ENCODE peak calls at places on chromosome X, in seven cellular contexts. Y is psoas muscle, K is mucosa of descending colon, V is Peyer's patch, N is tibial nerve, I is uterus, P is suprapubic skin. Z is an unnamed sample. For H3K36me3, the result is how much of the 10 kb centered on the place peaks cover.

GRCh38 chrX:23756165-23756564 is 13.1 kb upstream of the ACOT9 start:
- DNase-seq in Y (peak), K (no peak), V (no peak), N (peak), I (peak), P (no peak), Z (no peak)

GRCh38 chrX:74422576-74423288 is 1.4 kb downstream of the SLC16A2 start:
- DNase-seq in Y (peak), K (peak), V (peak), N (no peak), I (peak), P (peak), Z (peak)

GRCh38 chrX:39814391-39814790 is 283.4 kb downstream of the BCOR start:
- DNase-seq in Y (peak), K (no peak), V (no peak), N (peak), I (no peak), P (no peak), Z (no peak)

GRCh38 chrX:102959471-102959870 is 22.4 kb downstream of the RAB40AL start:
- DNase-seq in Y (no peak), K (no peak), V (no peak), N (no peak), I (no peak), P (no peak), Z (no peak)

GRCh38 chrX:42686706-42687105 is 91.3 kb downstream of the PPP1R2C start:
- DNase-seq in Y (no peak), K (no peak), V (no peak), N (no peak), I (no peak), P (no peak), Z (no peak)

GRCh38 chrX:112837531-112837930 is 3.1 kb downstream of the AMOT start:
- DNase-seq in Y (no peak), K (no peak), V (no peak), N (no peak), I (no peak), P (no peak), Z (no peak)

GRCh38 chrX:56762220-56762619 is 33.2 kb downstream of the NBDY start:
- DNase-seq in Y (no peak), K (no peak), V (no peak), N (no peak), I (no peak), P (no peak), Z (no peak)

GRCh38 chrX:7083021-7083420 is 64.5 kb upstream of the STS start:
- DNase-seq in Y (no peak), K (no peak), V (no peak), N (no peak), I (no peak), P (no peak), Z (no peak)

GRCh38 chrX:989959-990510 is 222.4 kb downstream of the CRLF2 start:
- DNase-seq in Y (peak), K (peak), V (no peak), N (peak), I (peak), P (peak), Z (peak)

GRCh38 chrX:39487166-39488006 is 610.4 kb downstream of the BCOR start:
- DNase-seq in Y (no peak), K (no peak), V (no peak), N (no peak), I (no peak), P (no peak), Z (no peak)

GRCh38 chrX:104922206-104922621 is 298.3 kb downstream of the TEX13A start:
- DNase-seq in Y (peak), K (no peak), V (peak), N (peak), I (peak), P (peak), Z (no peak)

GRCh38 chrX:118502121-118502794 is 6.6 kb downstream of the DOCK11 start:
- DNase-seq in Y (no peak), K (no peak), V (no peak), N (no peak), I (no peak), P (no peak), Z (no peak)

GRCh38 chrX:29659911-29660310 is 555.5 kb upstream of the MAGEB2 start:
- DNase-seq in Y (no peak), K (no peak), V (no peak), N (no peak), I (no peak), P (no peak), Z (no peak)

GRCh38 chrX:116657071-116657470 is 194.3 kb upstream of the CT83 start:
- DNase-seq in Y (no peak), K (no peak), V (no peak), N (no peak), I (no peak), P (no peak), Z (no peak)

GRCh38 chrX:83658731-83659130 is 150.6 kb downstream of the POU3F4 start:
- DNase-seq in Y (no peak), K (no peak), V (no peak), N (no peak), I (no peak), P (no peak), Z (no peak)

GRCh38 chrX:154531626-154532025 is 15.0 kb downstream of the G6PD start:
- DNase-seq in Y (no peak), K (no peak), V (no peak), N (no peak), I (no peak), P (no peak), Z (no peak)

GRCh38 chrX:96752776-96753175 is 68.1 kb downstream of the DIAPH2 start:
- DNase-seq in Y (no peak), K (no peak), V (no peak), N (no peak), I (no peak), P (no peak), Z (no peak)

GRCh38 chrX:1316527-1316926 is 20.1 kb upstream of the IL3RA start:
- DNase-seq in Y (peak), K (peak), V (no peak), N (peak), I (no peak), P (peak), Z (no peak)

GRCh38 chrX:46903458-46904242 is 8.6 kb upstream of the JADE3 start:
- DNase-seq in Y (peak), K (peak), V (peak), N (peak), I (peak), P (peak), Z (peak)

GRCh38 chrX:55161581-55161980 is 58.6 kb upstream of the PAGE5 start:
- DNase-seq in Y (no peak), K (no peak), V (no peak), N (no peak), I (no peak), P (no peak), Z (no peak)

GRCh38 chrX:19739683-19740082 is 147.7 kb downstream of the SH3KBP1 start:
- DNase-seq in Y (peak), K (no peak), V (peak), N (peak), I (peak), P (no peak), Z (no peak)

GRCh38 chrX:27815209-27815608 is 7.4 kb downstream of the MAGEB10 start:
- DNase-seq in Y (no peak), K (no peak), V (no peak), N (no peak), I (no peak), P (no peak), Z (no peak)

GRCh38 chrX:153974003-153974725 is 1.6 kb downstream of the TMEM187 start:
- DNase-seq in Y (peak), K (peak), V (peak), N (no peak), I (no peak), P (no peak), Z (no peak)

GRCh38 chrX:137565921-137566745 is at the start of gene ZIC3:
- DNase-seq in Y (peak), K (no peak), V (no peak), N (peak), I (peak), P (no peak), Z (no peak)

GRCh38 chrX:74902806-74903205 is 22.4 kb downstream of the NEXMIF start:
- DNase-seq in Y (no peak), K (no peak), V (no peak), N (no peak), I (no peak), P (no peak), Z (no peak)

GRCh38 chrX:38109042-38109904 is 102.9 kb downstream of the SYTL5 start:
- DNase-seq in Y (no peak), K (no peak), V (no peak), N (no peak), I (no peak), P (no peak), Z (no peak)

GRCh38 chrX:56233100-56233499 is 944 bp downstream of the KLF8 start:
- DNase-seq in Y (peak), K (no peak), V (no peak), N (peak), I (peak), P (no peak), Z (no peak)

GRCh38 chrX:17967888-17968287 is 106.8 kb upstream of the RAI2 start:
- DNase-seq in Y (no peak), K (no peak), V (no peak), N (no peak), I (no peak), P (no peak), Z (no peak)

GRCh38 chrX:103607385-103608304 is at the start of gene TCEAL3:
- DNase-seq in Y (peak), K (peak), V (peak), N (peak), I (peak), P (peak), Z (peak)

GRCh38 chrX:2967584-2967983 is 38.4 kb upstream of the ARSD start:
- DNase-seq in Y (no peak), K (no peak), V (no peak), N (no peak), I (no peak), P (no peak), Z (no peak)

GRCh38 chrX:36198575-36198974 is 279.0 kb downstream of the CFAP47 start:
- DNase-seq in Y (no peak), K (no peak), V (no peak), N (no peak), I (no peak), P (no peak), Z (no peak)

GRCh38 chrX:53558646-53559045 is 124.5 kb upstream of the HSD17B10 start:
- DNase-seq in Y (no peak), K (no peak), V (no peak), N (no peak), I (no peak), P (no peak), Z (no peak)

GRCh38 chrX:53556868-53557267 is 122.7 kb upstream of the HSD17B10 start:
- DNase-seq in Y (no peak), K (no peak), V (no peak), N (no peak), I (no peak), P (no peak), Z (no peak)

GRCh38 chrX:53563324-53563723 is 123.2 kb downstream of the HUWE1 start:
- DNase-seq in Y (no peak), K (no peak), V (no peak), N (no peak), I (no peak), P (no peak), Z (no peak)

GRCh38 chrX:53561912-53562311 is 124.6 kb downstream of the HUWE1 start:
- DNase-seq in Y (no peak), K (no peak), V (no peak), N (no peak), I (no peak), P (no peak), Z (no peak)
- H3K36me3 ChIP-seq in Y (under half), K (under half), V (under half), N (under half), I (under half), P (half or more), Z (under half)

GRCh38 chrX:123976671-123977316 is 15.3 kb downstream of the STAG2 start:
- DNase-seq in Y (no peak), K (no peak), V (no peak), N (no peak), I (no peak), P (no peak), Z (no peak)
- TF ChIP-seq CTCF in Y (peak), K (no peak), V (peak), N (no peak), I (no peak), P (no peak), Z (no peak)

GRCh38 chrX:15016051-15016450 is 142.8 kb downstream of the MOSPD2 start:
- DNase-seq in Y (no peak), K (no peak), V (no peak), N (no peak), I (no peak), P (no peak), Z (no peak)
- H3K4me3 ChIP-seq in Y (no peak), K (no peak), V (no peak), N (no peak), I (no peak), P (no peak), Z (no peak)

DNA sequence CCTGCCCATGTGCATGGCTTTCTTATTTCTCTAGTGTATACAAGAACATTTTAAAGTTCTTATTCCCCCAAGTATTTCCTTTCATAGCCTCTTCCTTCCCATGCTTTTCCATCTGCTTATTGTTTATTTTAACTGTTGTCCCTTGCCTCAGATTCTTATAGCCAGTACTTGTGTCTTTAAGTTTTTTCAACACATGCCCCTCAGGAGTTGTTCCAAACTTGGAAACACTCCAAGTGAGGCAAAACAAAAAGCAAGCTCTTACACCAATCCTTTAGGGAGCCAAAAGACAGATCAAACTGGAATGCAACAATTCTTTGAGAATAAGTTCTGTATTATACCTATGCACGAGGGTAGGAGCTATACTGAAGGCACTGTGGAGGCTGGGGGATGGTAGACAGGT is 222.0 kb upstream of the STK26 start:
- DNase-seq in Y (no peak), K (no peak), V (no peak), N (no peak), I (no peak), P (no peak), Z (no peak)
- H3K36me3 ChIP-seq in Y (under half), K (under half), V (under half), N (under half), I (under half), P (under half), Z (under half)

GRCh38 chrX:120517936-120518335 is 42.8 kb downstream of the CUL4B start:
- DNase-seq in Y (no peak), K (no peak), V (no peak), N (no peak), I (no peak), P (no peak), Z (no peak)

GRCh38 chrX:120522820-120523219 is 37.9 kb downstream of the CUL4B start:
- DNase-seq in Y (no peak), K (no peak), V (no peak), N (no peak), I (no peak), P (no peak), Z (no peak)
- TF ChIP-seq CTCF in Y (no peak), K (no peak), V (no peak), N (no peak), I (no peak), P (no peak), Z (no peak)

DNA sequence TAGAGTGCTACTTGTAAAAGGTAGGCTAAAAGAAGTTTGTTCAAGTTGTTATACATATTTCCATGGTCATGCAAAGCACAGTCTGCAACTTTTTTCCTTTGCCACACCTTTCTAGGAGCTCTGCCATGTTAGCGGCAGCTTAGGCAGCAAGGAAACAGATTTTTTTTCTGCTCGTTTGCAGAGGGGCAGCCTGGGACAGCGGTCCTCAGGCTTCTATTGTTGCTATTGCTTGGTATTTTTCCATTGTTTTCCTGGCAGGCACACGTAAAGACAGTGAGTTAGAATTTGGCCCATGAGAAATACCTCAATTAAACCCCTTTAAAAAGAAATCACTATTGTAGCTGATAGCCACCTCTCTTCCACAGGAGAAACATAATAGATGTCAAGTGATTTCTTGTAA is 391.4 kb downstream of the SH2D1A start:
- DNase-seq in Y (no peak), K (no peak), V (no peak), N (no peak), I (no peak), P (no peak), Z (no peak)
- H3K4me3 ChIP-seq in Y (no peak), K (no peak), V (no peak), N (no peak), I (no peak), P (no peak), Z (no peak)

GRCh38 chrX:11146411-11146810 is 35.3 kb downstream of the HCCS start:
- DNase-seq in Y (no peak), K (no peak), V (no peak), N (no peak), I (no peak), P (no peak), Z (no peak)
- H3K36me3 ChIP-seq in Y (under half), K (under half), V (under half), N (under half), I (under half), P (under half), Z (under half)

Z was measured in GM06990.